ENCODE peak calls at places on chromosomes 2 and 18, in ten cellular contexts. One of them, this sample, is unnamed.

GRCh38 chr2:38533757-38534545 is 68.8 kb downstream of the HNRNPLL start:
- DNase-seq in K562: no peak
- DNase-seq in tibial nerve: no peak
- DNase-seq in suprapubic skin: no peak
- DNase-seq in transverse colon: no peak
- DNase-seq in HepG2: no peak
- DNase-seq in GM12878: no peak
- DNase-seq in A549: no peak
- DNase-seq in ovary: no peak
- DNase-seq in upper lobe of left lung: no peak
- DNase-seq in this sample: no peak

GRCh38 chr2:84732897-84733778 is 147.7 kb downstream of the TRABD2A start:
- DNase-seq in ovary: no peak
- DNase-seq in transverse colon: no peak
- DNase-seq in HepG2: no peak
- DNase-seq in suprapubic skin: no peak
- DNase-seq in GM12878: no peak
- DNase-seq in A549: no peak
- DNase-seq in K562: no peak
- DNase-seq in upper lobe of left lung: no peak
- DNase-seq in tibial nerve: no peak
- DNase-seq in this sample: no peak

GRCh38 chr2:217918220-217919024 is 84.4 kb downstream of the TNS1 start:
- DNase-seq in tibial nerve: no peak
- DNase-seq in K562: peak; percentile 26
- DNase-seq in upper lobe of left lung: no peak
- DNase-seq in A549: no peak
- DNase-seq in HepG2: peak; percentile 31
- DNase-seq in GM12878: no peak
- DNase-seq in transverse colon: no peak
- DNase-seq in suprapubic skin: no peak
- DNase-seq in ovary: peak; percentile 87
- DNase-seq in this sample: no peak

GRCh38 chr2:89831686-89832498 is 1140.4 kb downstream of the RPIA start:
- DNase-seq in K562: no peak
- DNase-seq in ovary: no peak
- DNase-seq in tibial nerve: no peak
- DNase-seq in transverse colon: no peak
- DNase-seq in HepG2: no peak
- DNase-seq in A549: no peak
- DNase-seq in GM12878: no peak
- DNase-seq in suprapubic skin: no peak
- DNase-seq in upper lobe of left lung: no peak
- DNase-seq in this sample: no peak

GRCh38 chr2:26704441-26704977 is 12.0 kb downstream of the KCNK3 start:
- DNase-seq in transverse colon: no peak
- DNase-seq in K562: no peak
- DNase-seq in GM12878: no peak
- DNase-seq in HepG2: no peak
- DNase-seq in tibial nerve: no peak
- DNase-seq in upper lobe of left lung: no peak
- DNase-seq in suprapubic skin: no peak
- DNase-seq in ovary: no peak
- DNase-seq in A549: no peak
- DNase-seq in this sample: no peak

GRCh38 chr2:37181726-37182684 is 6.5 kb downstream of the SULT6B1 start:
- DNase-seq in ovary: no peak
- DNase-seq in upper lobe of left lung: no peak
- DNase-seq in HepG2: no peak
- DNase-seq in GM12878: no peak
- DNase-seq in transverse colon: no peak
- DNase-seq in tibial nerve: no peak
- DNase-seq in K562: no peak
- DNase-seq in suprapubic skin: no peak
- DNase-seq in A549: no peak
- DNase-seq in this sample: no peak

GRCh38 chr18:13500227-13500865 is 226.0 kb downstream of the FAM210A start:
- DNase-seq in suprapubic skin: peak; percentile 57
- DNase-seq in transverse colon: no peak
- DNase-seq in A549: peak; percentile 40
- DNase-seq in HepG2: peak; percentile 8
- DNase-seq in tibial nerve: no peak
- DNase-seq in upper lobe of left lung: no peak
- DNase-seq in GM12878: no peak
- DNase-seq in ovary: no peak
- DNase-seq in K562: no peak
- DNase-seq in this sample: no peak

GRCh38 chr2:61658841-61659780 is 121.0 kb upstream of the XPO1 start:
- DNase-seq in HepG2: peak; percentile 44
- DNase-seq in GM12878: peak; percentile 27
- DNase-seq in suprapubic skin: no peak
- DNase-seq in upper lobe of left lung: no peak
- DNase-seq in K562: peak; percentile 40
- DNase-seq in ovary: no peak
- DNase-seq in transverse colon: no peak
- DNase-seq in tibial nerve: no peak
- DNase-seq in A549: peak; percentile 81
- DNase-seq in this sample: peak; percentile 31

GRCh38 chr2:30826916-30827315 is 19.7 kb upstream of the CAPN13 start:
- DNase-seq in ovary: no peak
- DNase-seq in suprapubic skin: no peak
- DNase-seq in A549: no peak
- DNase-seq in transverse colon: no peak
- DNase-seq in GM12878: no peak
- DNase-seq in HepG2: no peak
- DNase-seq in upper lobe of left lung: no peak
- DNase-seq in K562: no peak
- DNase-seq in tibial nerve: no peak
- DNase-seq in this sample: peak; percentile 39

GRCh38 chr2:234291765-234292204 is 205.1 kb downstream of the ARL4C start:
- DNase-seq in tibial nerve: no peak
- DNase-seq in upper lobe of left lung: peak; percentile 56
- DNase-seq in A549: peak; percentile 63
- DNase-seq in HepG2: no peak
- DNase-seq in transverse colon: peak; percentile 75
- DNase-seq in K562: no peak
- DNase-seq in GM12878: no peak
- DNase-seq in suprapubic skin: no peak
- DNase-seq in ovary: no peak
- DNase-seq in this sample: no peak

GRCh38 chr2:119402645-119403560 is 28.8 kb upstream of the TMEM37 start:
- DNase-seq in suprapubic skin: no peak
- DNase-seq in A549: no peak
- DNase-seq in HepG2: no peak
- DNase-seq in K562: no peak
- DNase-seq in tibial nerve: no peak
- DNase-seq in upper lobe of left lung: peak; percentile 81
- DNase-seq in ovary: no peak
- DNase-seq in GM12878: no peak
- DNase-seq in transverse colon: peak; percentile 71
- DNase-seq in this sample: peak; percentile 83

GRCh38 chr2:120180066-120180465 is 43.1 kb downstream of the TMEM185B start:
- DNase-seq in HepG2: no peak
- DNase-seq in K562: no peak
- DNase-seq in GM12878: no peak
- DNase-seq in A549: no peak
- DNase-seq in suprapubic skin: no peak
- DNase-seq in transverse colon: no peak
- DNase-seq in tibial nerve: no peak
- DNase-seq in ovary: no peak
- DNase-seq in upper lobe of left lung: no peak
- DNase-seq in this sample: no peak

DNA sequence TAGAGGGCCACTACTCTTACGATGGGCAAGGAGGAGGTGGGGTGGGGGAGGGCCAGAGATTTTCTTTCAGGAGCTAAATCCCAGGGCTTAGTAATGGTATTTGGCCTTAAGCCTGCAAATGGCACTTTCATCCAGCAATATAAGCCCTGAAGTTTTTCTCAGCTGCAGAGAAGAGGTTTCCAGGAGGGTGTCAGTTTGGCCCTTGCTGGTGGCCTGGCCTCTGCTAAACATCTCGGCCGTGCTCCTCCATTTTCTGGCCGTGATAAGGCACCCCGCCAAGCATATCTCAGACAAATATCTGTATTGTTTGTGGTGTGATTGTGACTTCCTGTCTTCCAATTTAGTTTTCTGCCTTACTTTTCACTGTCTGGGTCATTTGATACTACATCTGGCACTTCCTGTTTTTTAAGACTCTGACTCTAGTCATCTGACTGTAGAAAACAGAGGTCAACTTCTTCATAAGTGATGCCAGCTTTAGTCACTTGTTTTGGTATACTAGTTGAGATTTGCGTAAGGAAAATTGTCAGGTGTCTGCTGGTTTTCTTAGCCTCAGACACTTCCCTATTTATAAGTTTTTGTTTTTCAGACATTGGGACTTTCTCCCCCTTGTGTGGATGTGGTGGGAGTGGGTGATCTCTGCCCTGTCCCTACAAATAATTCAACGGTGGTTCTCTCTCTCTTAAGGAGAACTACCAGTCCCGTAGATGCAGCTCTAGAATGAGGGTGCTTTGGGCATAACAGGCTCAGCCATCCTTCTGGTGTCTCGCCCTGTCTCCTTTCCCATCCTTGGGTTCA is 120.8 kb upstream of the CXCR4 start:
- DNase-seq in HepG2: no peak
- DNase-seq in A549: no peak
- DNase-seq in suprapubic skin: no peak
- DNase-seq in GM12878: peak; percentile 78
- DNase-seq in tibial nerve: no peak
- DNase-seq in upper lobe of left lung: no peak
- DNase-seq in ovary: no peak
- DNase-seq in transverse colon: no peak
- DNase-seq in K562: no peak
- DNase-seq in this sample: no peak
- TF ChIP-seq CTCF in HepG2: no peak
- TF ChIP-seq CTCF in A549: no peak
- TF ChIP-seq CTCF in suprapubic skin: no peak
- TF ChIP-seq CTCF in GM12878: no peak
- TF ChIP-seq CTCF in tibial nerve: no peak
- TF ChIP-seq CTCF in upper lobe of left lung: no peak
- TF ChIP-seq CTCF in ovary: no peak
- TF ChIP-seq CTCF in transverse colon: no peak
- TF ChIP-seq CTCF in K562: no peak
- TF ChIP-seq CTCF in this sample: no peak

GRCh38 chr2:202410092-202410491 is 34.0 kb downstream of the BMPR2 start:
- DNase-seq in HepG2: no peak
- DNase-seq in GM12878: no peak
- DNase-seq in upper lobe of left lung: no peak
- DNase-seq in K562: no peak
- DNase-seq in ovary: no peak
- DNase-seq in tibial nerve: no peak
- DNase-seq in suprapubic skin: no peak
- DNase-seq in transverse colon: no peak
- DNase-seq in A549: no peak
- DNase-seq in this sample: no peak
- TF ChIP-seq EP300 in HepG2: no peak
- TF ChIP-seq EP300 in GM12878: no peak
- TF ChIP-seq EP300 in upper lobe of left lung: no peak
- TF ChIP-seq EP300 in K562: no peak
- TF ChIP-seq EP300 in ovary: no peak
- TF ChIP-seq EP300 in tibial nerve: no peak
- TF ChIP-seq EP300 in suprapubic skin: no peak
- TF ChIP-seq EP300 in transverse colon: no peak
- TF ChIP-seq EP300 in A549: no peak
- TF ChIP-seq EP300 in this sample: no peak

GRCh38 chr2:241310917-241311566 is 4.4 kb downstream of the HDLBP start:
- DNase-seq in tibial nerve: no peak
- DNase-seq in suprapubic skin: no peak
- DNase-seq in ovary: no peak
- DNase-seq in HepG2: no peak
- DNase-seq in GM12878: no peak
- DNase-seq in upper lobe of left lung: no peak
- DNase-seq in A549: no peak
- DNase-seq in K562: no peak
- DNase-seq in transverse colon: no peak
- DNase-seq in this sample: no peak
- TF ChIP-seq POLR2A in tibial nerve: no peak
- TF ChIP-seq POLR2A in suprapubic skin: no peak
- TF ChIP-seq POLR2A in ovary: no peak
- TF ChIP-seq POLR2A in HepG2: no peak
- TF ChIP-seq POLR2A in GM12878: no peak
- TF ChIP-seq POLR2A in upper lobe of left lung: no peak
- TF ChIP-seq POLR2A in A549: no peak
- TF ChIP-seq POLR2A in K562: no peak
- TF ChIP-seq POLR2A in transverse colon: no peak
- TF ChIP-seq POLR2A in this sample: no peak

GRCh38 chr2:172095905-172096660 is 6.6 kb downstream of the DLX2 start:
- DNase-seq in A549: no peak
- DNase-seq in K562: no peak
- DNase-seq in suprapubic skin: no peak
- DNase-seq in upper lobe of left lung: no peak
- DNase-seq in tibial nerve: no peak
- DNase-seq in GM12878: no peak
- DNase-seq in transverse colon: no peak
- DNase-seq in ovary: no peak
- DNase-seq in HepG2: no peak
- DNase-seq in this sample: no peak
- TF ChIP-seq CTCF in A549: no peak
- TF ChIP-seq CTCF in K562: no peak
- TF ChIP-seq CTCF in suprapubic skin: no peak
- TF ChIP-seq CTCF in upper lobe of left lung: no peak
- TF ChIP-seq CTCF in tibial nerve: no peak
- TF ChIP-seq CTCF in GM12878: no peak
- TF ChIP-seq CTCF in transverse colon: no peak
- TF ChIP-seq CTCF in ovary: no peak
- TF ChIP-seq CTCF in HepG2: peak; percentile 47
- TF ChIP-seq CTCF in this sample: no peak

DNA sequence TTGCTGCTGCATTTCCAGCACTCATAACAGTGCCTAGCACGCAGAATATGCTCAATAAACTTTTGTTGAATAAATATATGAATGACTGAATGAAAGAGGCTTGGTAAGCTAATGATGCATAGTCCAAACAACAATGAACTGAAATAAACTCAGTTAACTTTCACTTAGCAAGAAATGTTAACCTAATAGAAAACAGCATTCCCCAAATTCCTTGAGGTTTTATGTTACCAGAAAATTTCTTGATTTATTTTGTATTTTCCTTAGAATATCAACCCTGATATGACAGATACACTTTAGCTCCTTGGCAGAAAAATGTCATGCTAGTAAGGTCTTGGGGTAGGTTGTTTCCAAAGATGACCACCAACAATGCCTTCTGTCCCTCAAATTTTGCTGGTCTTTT is 217.4 kb downstream of the KCNE4 start:
- DNase-seq in ovary: no peak
- DNase-seq in HepG2: no peak
- DNase-seq in transverse colon: no peak
- DNase-seq in A549: no peak
- DNase-seq in GM12878: no peak
- DNase-seq in suprapubic skin: no peak
- DNase-seq in K562: no peak
- DNase-seq in upper lobe of left lung: no peak
- DNase-seq in tibial nerve: no peak
- DNase-seq in this sample: no peak
- TF ChIP-seq EP300 in ovary: no peak
- TF ChIP-seq EP300 in HepG2: no peak
- TF ChIP-seq EP300 in transverse colon: no peak
- TF ChIP-seq EP300 in A549: no peak
- TF ChIP-seq EP300 in GM12878: no peak
- TF ChIP-seq EP300 in suprapubic skin: no peak
- TF ChIP-seq EP300 in K562: no peak
- TF ChIP-seq EP300 in upper lobe of left lung: no peak
- TF ChIP-seq EP300 in tibial nerve: no peak
- TF ChIP-seq EP300 in this sample: no peak